ENCODE peak calls at places on chromosomes 7 and 10, in eight cellular contexts. G is transverse colon, N is K562, A is heart left ventricle, F is breast epithelium, O is A549, Q is ovary, Z is right lobe of liver. T is an unnamed sample.

GRCh38 chr7:113710310-113711106 is 208.3 kb downstream of the PPP1R3A start:
- DNase-seq in G (peak), N (peak), A (no peak), F (no peak), O (peak), Q (no peak), Z (no peak), T (peak)

GRCh38 chr7:45583296-45583695 is 9.1 kb downstream of the ADCY1 start:
- DNase-seq in G (no peak), N (no peak), A (no peak), F (peak), O (no peak), Q (no peak), Z (no peak), T (no peak)

GRCh38 chr10:17428616-17429097 is 25.7 kb downstream of the ST8SIA6 start:
- DNase-seq in G (peak), N (peak), A (no peak), F (no peak), O (no peak), Q (no peak), Z (no peak), T (no peak)

GRCh38 chr7:55539380-55539779 is 32.9 kb downstream of the VOPP1 start:
- DNase-seq in G (no peak), N (no peak), A (no peak), F (no peak), O (no peak), Q (no peak), Z (no peak), T (peak)

GRCh38 chr10:70774810-70775678 is 10.1 kb downstream of the TBATA start:
- DNase-seq in G (no peak), N (no peak), A (no peak), F (peak), O (no peak), Q (no peak), Z (peak), T (no peak)

GRCh38 chr7:20601121-20601520 is 14.3 kb upstream of the ABCB5 start:
- DNase-seq in G (no peak), N (no peak), A (no peak), F (no peak), O (no peak), Q (no peak), Z (no peak), T (no peak)

GRCh38 chr10:28359334-28359733 is 56.5 kb upstream of the MPP7 start:
- DNase-seq in G (no peak), N (no peak), A (no peak), F (no peak), O (no peak), Q (no peak), Z (no peak), T (no peak)

GRCh38 chr7:54333952-54334351 is 208.2 kb upstream of the VSTM2A start:
- DNase-seq in G (no peak), N (no peak), A (no peak), F (no peak), O (no peak), Q (no peak), Z (no peak), T (no peak)

GRCh38 chr10:103849212-103849877 is 6.0 kb downstream of the SH3PXD2A start:
- DNase-seq in G (no peak), N (no peak), A (peak), F (no peak), O (no peak), Q (no peak), Z (no peak), T (no peak)

GRCh38 chr10:63713191-63714144 is 192.3 kb downstream of the REEP3 start:
- DNase-seq in G (peak), N (no peak), A (peak), F (no peak), O (peak), Q (peak), Z (peak), T (peak)

DNA sequence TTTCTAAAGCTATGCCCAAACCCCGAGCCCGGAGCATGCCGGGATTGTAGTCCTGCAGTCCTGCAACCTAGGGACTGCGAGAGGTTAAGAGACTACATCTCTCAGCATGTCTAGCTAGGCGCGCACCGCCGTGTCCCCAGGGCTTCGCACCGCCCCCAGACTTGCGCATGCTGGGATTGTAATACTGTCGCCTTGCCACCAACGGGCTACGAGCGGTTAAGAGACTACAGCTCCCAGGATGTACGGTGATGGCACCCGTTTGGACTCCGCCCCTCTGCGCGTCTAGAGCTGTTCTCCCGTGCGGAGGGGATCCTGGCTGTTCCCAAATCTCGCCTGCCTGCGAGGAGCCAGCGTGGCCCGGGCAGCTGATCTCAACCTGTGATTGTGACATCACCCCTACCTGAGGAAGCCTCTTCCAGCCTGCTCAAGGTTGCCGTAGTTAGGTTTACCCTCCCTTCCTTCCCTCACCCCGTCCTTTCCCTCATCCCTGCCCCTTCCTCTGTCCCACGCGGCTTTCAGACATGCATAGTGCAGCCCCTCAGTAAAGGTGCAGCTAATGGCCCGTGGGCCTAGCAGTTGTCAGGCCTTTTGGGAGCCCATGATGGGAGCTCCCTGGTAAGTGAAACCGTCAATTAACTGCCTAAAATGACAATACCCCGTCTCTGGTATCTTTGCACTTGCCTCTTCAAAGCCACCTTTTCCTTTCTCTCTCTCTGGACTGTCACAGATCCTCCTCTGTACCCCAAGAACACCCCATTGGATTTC is 6.3 kb upstream of the ZNF736 start:
- DNase-seq in G (peak), N (peak), A (peak), F (peak), O (no peak), Q (peak), Z (peak), T (no peak)
- TF ChIP-seq POLR2A in G (peak), N (peak), A (peak), F (no peak), O (no peak), Q (peak), Z (peak), T (no peak)

GRCh38 chr7:18534481-18534880 is 38.9 kb downstream of the HDAC9 start:
- DNase-seq in G (no peak), N (no peak), A (no peak), F (no peak), O (no peak), Q (no peak), Z (no peak), T (no peak)
- TF ChIP-seq POLR2A in G (no peak), N (no peak), A (no peak), F (no peak), O (no peak), Q (no peak), Z (no peak), T (no peak)

GRCh38 chr7:41971640-41972187 is 265.3 kb downstream of the GLI3 start:
- DNase-seq in G (no peak), N (no peak), A (no peak), F (no peak), O (no peak), Q (no peak), Z (no peak), T (no peak)

GRCh38 chr7:41970946-41971345 is 266.1 kb downstream of the GLI3 start:
- DNase-seq in G (no peak), N (no peak), A (no peak), F (no peak), O (no peak), Q (no peak), Z (no peak), T (no peak)

GRCh38 chr7:41972270-41972669 is 264.7 kb downstream of the GLI3 start:
- DNase-seq in G (no peak), N (no peak), A (no peak), F (no peak), O (no peak), Q (no peak), Z (no peak), T (no peak)

GRCh38 chr7:41967156-41967555 is 264.3 kb upstream of the INHBA start:
- DNase-seq in G (no peak), N (no peak), A (no peak), F (no peak), O (no peak), Q (no peak), Z (no peak), T (peak)

DNA sequence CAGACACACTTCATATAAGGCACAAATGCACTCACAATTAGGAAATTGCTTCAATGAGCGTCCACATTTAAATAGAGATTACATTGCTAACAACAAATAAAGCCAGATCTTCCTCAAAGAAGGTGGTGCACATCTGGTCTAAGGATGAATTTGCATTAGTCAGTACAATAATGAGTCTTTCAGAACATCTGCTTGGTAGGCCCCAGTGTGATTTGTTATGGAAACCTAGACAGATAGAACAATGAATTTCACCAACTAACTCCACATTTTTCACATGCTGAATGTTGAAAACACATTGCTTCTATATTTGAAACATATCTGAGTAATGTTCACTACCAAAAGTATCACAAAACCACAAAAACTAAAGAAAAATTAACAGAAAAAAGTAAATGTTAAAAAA is 266.8 kb upstream of the INHBA start:
- DNase-seq in G (no peak), N (no peak), A (no peak), F (no peak), O (no peak), Q (no peak), Z (no peak), T (no peak)
- TF ChIP-seq POLR2A in G (no peak), N (no peak), A (no peak), F (no peak), O (no peak), Q (no peak), Z (no peak), T (no peak)

GRCh38 chr10:11208243-11208642 is 190.6 kb downstream of the CELF2 start:
- DNase-seq in G (no peak), N (no peak), A (no peak), F (no peak), O (no peak), Q (no peak), Z (no peak), T (no peak)
- TF ChIP-seq POLR2A in G (no peak), N (no peak), A (no peak), F (no peak), O (no peak), Q (no peak), Z (no peak), T (no peak)

GRCh38 chr7:139828880-139829653 is at the start of gene TBXAS1:
- DNase-seq in G (peak), N (no peak), A (no peak), F (no peak), O (peak), Q (no peak), Z (peak), T (no peak)
- TF ChIP-seq POLR2A in G (peak), N (no peak), A (no peak), F (no peak), O (no peak), Q (no peak), Z (no peak), T (no peak)

DNA sequence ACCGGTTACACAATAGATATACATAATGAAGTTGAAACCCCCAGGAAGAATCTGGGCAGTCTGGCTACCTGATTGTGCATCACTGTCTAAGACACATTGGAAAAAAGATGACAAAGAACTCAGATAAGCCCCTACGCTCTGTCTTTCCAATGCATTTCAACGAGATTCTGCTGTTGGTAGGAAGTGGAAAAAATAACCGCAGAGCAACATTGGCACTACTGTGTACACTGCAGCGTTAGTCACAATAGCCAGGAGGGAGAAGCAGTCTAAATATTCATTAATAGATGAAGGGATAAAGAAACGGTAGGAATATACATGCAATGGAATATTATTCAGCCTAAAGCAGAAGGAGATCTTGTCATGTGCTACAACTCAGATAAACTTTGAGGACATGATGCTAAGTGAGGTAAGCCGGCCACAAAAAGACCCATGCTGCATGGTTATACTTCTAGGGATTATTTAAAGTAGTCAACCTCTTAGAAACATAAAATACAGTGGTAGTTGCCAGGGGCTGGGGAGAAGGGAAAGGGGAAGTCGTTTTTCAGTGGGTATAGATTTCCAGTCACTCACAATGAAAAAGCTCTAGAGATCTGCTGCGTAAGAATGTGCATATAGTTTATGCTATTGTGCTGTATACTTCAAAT is 40.3 kb downstream of the ELMO1 start:
- DNase-seq in G (no peak), N (no peak), A (no peak), F (no peak), O (no peak), Q (no peak), Z (no peak), T (no peak)
- TF ChIP-seq POLR2A in G (no peak), N (no peak), A (no peak), F (no peak), O (no peak), Q (no peak), Z (no peak), T (no peak)

GRCh38 chr10:91163269-91163708 is 57.2 kb upstream of the PCGF5 start:
- DNase-seq in G (peak), N (peak), A (peak), F (no peak), O (peak), Q (peak), Z (peak), T (peak)
- TF ChIP-seq POLR2A in G (peak), N (no peak), A (peak), F (no peak), O (peak), Q (peak), Z (peak), T (peak)

GRCh38 chr10:52031771-52032170 is 282.3 kb upstream of the DKK1 start:
- DNase-seq in G (no peak), N (no peak), A (no peak), F (no peak), O (no peak), Q (no peak), Z (no peak), T (no peak)

GRCh38 chr10:52030051-52030867 is 283.8 kb upstream of the DKK1 start:
- DNase-seq in G (no peak), N (no peak), A (no peak), F (no peak), O (no peak), Q (no peak), Z (no peak), T (no peak)

GRCh38 chr10:52029628-52030027 is 284.5 kb upstream of the DKK1 start:
- DNase-seq in G (no peak), N (no peak), A (no peak), F (no peak), O (no peak), Q (no peak), Z (no peak), T (no peak)

GRCh38 chr10:52030975-52031374 is 283.1 kb upstream of the DKK1 start:
- DNase-seq in G (no peak), N (no peak), A (no peak), F (no peak), O (no peak), Q (no peak), Z (no peak), T (no peak)

DNA sequence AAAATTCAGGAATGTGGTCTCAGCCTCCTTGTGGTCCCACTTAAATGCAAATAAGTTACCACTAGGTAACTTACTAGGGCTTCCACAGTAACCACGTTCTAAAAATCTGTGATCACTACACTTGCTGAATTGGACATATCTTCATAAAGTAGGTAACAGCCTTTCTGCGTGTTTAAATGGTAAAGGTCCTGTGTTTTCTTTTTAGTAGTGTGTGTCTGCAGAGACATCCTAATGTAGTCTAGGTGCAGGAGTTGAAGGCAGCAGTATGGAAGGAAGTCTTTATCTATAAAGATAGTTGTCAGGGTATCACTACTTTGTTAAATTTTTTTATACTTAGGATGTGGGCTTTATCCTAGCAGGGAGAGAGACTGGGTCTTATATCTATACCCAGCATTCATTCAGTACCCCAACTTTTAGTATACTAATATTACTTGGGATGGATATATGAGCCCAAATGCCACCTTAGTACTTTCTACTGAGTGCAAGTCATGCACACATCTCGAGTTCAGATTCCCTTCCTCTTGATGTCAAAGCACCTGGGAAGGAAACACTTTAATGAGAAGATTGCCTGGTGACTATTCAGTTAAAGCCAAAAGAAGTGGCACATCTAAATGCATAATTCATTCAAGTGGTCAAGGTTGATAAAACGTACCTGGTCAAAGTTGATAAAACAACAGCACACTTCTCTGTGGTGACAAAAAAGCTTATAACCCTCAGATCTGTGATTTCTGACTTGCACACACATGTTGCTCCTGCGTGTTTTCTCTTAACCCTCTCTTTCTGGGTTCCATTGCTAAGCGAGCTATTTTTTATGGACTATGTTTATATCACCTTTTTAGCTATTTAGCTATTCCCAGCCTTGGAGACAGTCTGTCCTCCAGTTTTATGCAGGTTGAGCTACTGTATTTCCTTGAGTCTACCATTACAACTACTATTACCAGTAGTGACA is 281.1 kb upstream of the DKK1 start:
- DNase-seq in G (no peak), N (no peak), A (no peak), F (no peak), O (no peak), Q (no peak), Z (no peak), T (no peak)
- TF ChIP-seq POLR2A in G (no peak), N (no peak), A (no peak), F (no peak), O (no peak), Q (no peak), Z (no peak), T (no peak)